ENCODE peak calls at places on chromosomes 12 and 14, in four cellular contexts. B is sigmoid colon, V is tibial nerve, H is Peyer's patch. G is an unnamed sample. For H3K4me1, the result is how much of the 10 kb centered on the place peaks cover.

GRCh38 chr12:54611715-54612116 is 23.0 kb downstream of the LACRT start:
- DNase-seq in B (no peak), V (no peak), H (no peak), G (peak)

GRCh38 chr14:99009875-99010274 is 262.1 kb downstream of the BCL11B start:
- DNase-seq in B (no peak), V (no peak), H (no peak), G (no peak)

GRCh38 chr14:97120204-97121120 is 323.3 kb downstream of the VRK1 start:
- DNase-seq in B (no peak), V (no peak), H (peak), G (no peak)

GRCh38 chr14:94907626-94908261 is 137.8 kb upstream of the GSC start:
- DNase-seq in B (peak), V (no peak), H (no peak), G (no peak)

GRCh38 chr12:117872521-117873169 is 96.1 kb downstream of the KSR2 start:
- DNase-seq in B (no peak), V (no peak), H (no peak), G (no peak)

GRCh38 chr14:22475381-22475780 is 113.6 kb downstream of the DAD1 start:
- DNase-seq in B (no peak), V (no peak), H (no peak), G (no peak)

GRCh38 chr14:49863483-49864262 is 11.1 kb upstream of the NEMF start:
- DNase-seq in B (no peak), V (no peak), H (no peak), G (no peak)

GRCh38 chr14:49946320-49947141 is 53.6 kb downstream of the ARF6 start:
- DNase-seq in B (no peak), V (no peak), H (no peak), G (no peak)

GRCh38 chr12:107480836-107481608 is 204.6 kb upstream of the PWP1 start:
- DNase-seq in B (no peak), V (no peak), H (no peak), G (no peak)

GRCh38 chr12:759628-760027 is 7.2 kb downstream of the WNK1 start:
- DNase-seq in B (no peak), V (no peak), H (no peak), G (no peak)

GRCh38 chr12:20350495-20350894 is 17.8 kb upstream of the PDE3A start:
- DNase-seq in B (no peak), V (no peak), H (no peak), G (no peak)

GRCh38 chr12:51183349-51183748 is 10.4 kb upstream of the TFCP2 start:
- DNase-seq in B (peak), V (no peak), H (no peak), G (no peak)

GRCh38 chr12:55716582-55717396 is 943 bp downstream of the BLOC1S1 start:
- DNase-seq in B (no peak), V (no peak), H (no peak), G (no peak)

GRCh38 chr12:107607464-107608392 is 77.9 kb upstream of the PWP1 start:
- DNase-seq in B (peak), V (peak), H (peak), G (peak)

GRCh38 chr14:52706286-52706685 is 714 bp upstream of the PSMC6 start:
- DNase-seq in B (no peak), V (no peak), H (no peak), G (no peak)

GRCh38 chr12:50110762-50111416 is 1.1 kb upstream of the COX14 start:
- DNase-seq in B (peak), V (peak), H (peak), G (no peak)

GRCh38 chr12:72747460-72747859 is 475.3 kb downstream of the TRHDE start:
- DNase-seq in B (no peak), V (no peak), H (no peak), G (no peak)

GRCh38 chr12:130831876-130832405 is 7.1 kb downstream of the STX2 start:
- DNase-seq in B (no peak), V (no peak), H (no peak), G (no peak)

GRCh38 chr14:76774471-76775158 is 13.3 kb downstream of the VASH1 start:
- DNase-seq in B (peak), V (no peak), H (no peak), G (peak)

GRCh38 chr14:65696801-65697200 is 284.3 kb downstream of the FUT8 start:
- DNase-seq in B (no peak), V (no peak), H (no peak), G (no peak)

GRCh38 chr12:111304642-111305071 is 64.2 kb downstream of the PHETA1 start:
- DNase-seq in B (no peak), V (no peak), H (no peak), G (no peak)

GRCh38 chr12:113214938-113215400 is 6.3 kb upstream of the TPCN1 start:
- DNase-seq in B (peak), V (peak), H (peak), G (peak)

GRCh38 chr12:79706156-79706555 is 15.4 kb upstream of the PAWR start:
- DNase-seq in B (no peak), V (no peak), H (no peak), G (no peak)

GRCh38 chr14:51367600-51367931 is 127.5 kb downstream of the TMX1 start:
- DNase-seq in B (no peak), V (no peak), H (no peak), G (no peak)

GRCh38 chr14:68278568-68279436 is 459.2 kb downstream of the RAD51B start:
- DNase-seq in B (no peak), V (no peak), H (no peak), G (no peak)

GRCh38 chr12:87667378-87667777 is 361.8 kb downstream of the C12orf50 start:
- DNase-seq in B (no peak), V (no peak), H (no peak), G (no peak)

GRCh38 chr14:77542349-77543239 is 44.0 kb upstream of the ISM2 start:
- DNase-seq in B (no peak), V (no peak), H (no peak), G (no peak)

GRCh38 chr14:69366761-69367160 is 31.3 kb downstream of the ERH start:
- DNase-seq in B (no peak), V (no peak), H (no peak), G (no peak)

GRCh38 chr12:39616251-39616650 is 3.4 kb downstream of the ABCD2 start:
- DNase-seq in B (no peak), V (no peak), H (no peak), G (no peak)

GRCh38 chr12:33438890-33439586 is 581 bp downstream of the SYT10 start:
- DNase-seq in B (no peak), V (no peak), H (no peak), G (no peak)

GRCh38 chr12:93361159-93361919 is 16.4 kb upstream of the NUDT4 start:
- DNase-seq in B (no peak), V (no peak), H (no peak), G (no peak)

GRCh38 chr14:89303452-89304435 is 113.3 kb downstream of the FOXN3 start:
- DNase-seq in B (peak), V (peak), H (peak), G (peak)

GRCh38 chr12:125193798-125194562 is 128.7 kb downstream of the AACS start:
- DNase-seq in B (no peak), V (no peak), H (no peak), G (no peak)

GRCh38 chr12:30707628-30708342 is 12.1 kb upstream of the IPO8 start:
- DNase-seq in B (no peak), V (no peak), H (no peak), G (no peak)

GRCh38 chr14:52950410-52950897 is 396 bp downstream of the FERMT2 start:
- DNase-seq in B (peak), V (no peak), H (peak), G (peak)

GRCh38 chr14:65940056-65940735 is 527.7 kb downstream of the FUT8 start:
- DNase-seq in B (no peak), V (no peak), H (no peak), G (no peak)

GRCh38 chr12:53053223-53054111 is 3.6 kb downstream of the TNS2 start:
- DNase-seq in B (peak), V (peak), H (peak), G (peak)

GRCh38 chr12:11839093-11839641 is 189.7 kb downstream of the ETV6 start:
- DNase-seq in B (no peak), V (no peak), H (peak), G (no peak)

GRCh38 chr14:100282766-100283419 is 23.4 kb downstream of the SLC25A29 start:
- DNase-seq in B (no peak), V (no peak), H (peak), G (no peak)

GRCh38 chr14:100282083-100282350 is 24.2 kb downstream of the SLC25A29 start:
- DNase-seq in B (no peak), V (no peak), H (no peak), G (no peak)

GRCh38 chr14:100279563-100279962 is 26.7 kb downstream of the SLC25A29 start:
- DNase-seq in B (no peak), V (no peak), H (peak), G (no peak)

GRCh38 chr14:100279133-100279532 is 27.1 kb downstream of the SLC25A29 start:
- DNase-seq in B (no peak), V (no peak), H (no peak), G (no peak)

GRCh38 chr14:100281286-100282082 is 24.8 kb downstream of the SLC25A29 start:
- DNase-seq in B (no peak), V (no peak), H (peak), G (no peak)
- H3K4me1 ChIP-seq in B (under half), V (half or more), H (under half), G (under half)

GRCh38 chr12:28191018-28191595 is 851 bp downstream of the CCDC91 start:
- DNase-seq in B (no peak), V (no peak), H (no peak), G (no peak)
- TF ChIP-seq POLR2A in B (no peak), V (no peak), H (no peak), G (peak)

DNA sequence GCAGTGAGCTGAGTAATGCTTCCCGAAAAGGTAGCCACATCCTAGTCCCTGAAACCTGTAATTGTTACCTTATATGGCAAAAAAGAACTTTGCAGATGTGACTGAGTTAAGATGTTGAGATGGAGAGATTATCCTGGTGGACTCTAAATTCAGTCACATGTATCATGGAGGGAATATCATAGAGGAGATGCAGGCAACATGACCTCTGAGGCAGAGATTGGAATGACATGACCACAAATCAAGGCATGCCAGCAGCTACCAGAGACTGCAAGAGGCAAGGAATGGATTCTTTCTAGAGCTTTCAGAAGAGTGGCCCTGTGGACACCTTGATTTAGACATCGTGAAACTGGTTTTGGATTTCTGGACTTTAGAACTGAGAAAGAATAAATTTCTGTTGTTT is 18.5 kb downstream of the SLC38A6 start:
- DNase-seq in B (no peak), V (no peak), H (no peak), G (no peak)
- TF ChIP-seq CTCF in B (no peak), V (no peak), H (no peak), G (no peak)

GRCh38 chr14:74574092-74574438 is 38.0 kb downstream of the LTBP2 start:
- DNase-seq in B (no peak), V (no peak), H (no peak), G (no peak)

GRCh38 chr14:74571901-74572828 is 39.9 kb downstream of the LTBP2 start:
- DNase-seq in B (no peak), V (no peak), H (no peak), G (no peak)

GRCh38 chr14:74573421-74574091 is 38.5 kb downstream of the LTBP2 start:
- DNase-seq in B (no peak), V (no peak), H (no peak), G (no peak)

GRCh38 chr14:74571441-74571841 is 40.6 kb downstream of the LTBP2 start:
- DNase-seq in B (no peak), V (no peak), H (no peak), G (no peak)

DNA sequence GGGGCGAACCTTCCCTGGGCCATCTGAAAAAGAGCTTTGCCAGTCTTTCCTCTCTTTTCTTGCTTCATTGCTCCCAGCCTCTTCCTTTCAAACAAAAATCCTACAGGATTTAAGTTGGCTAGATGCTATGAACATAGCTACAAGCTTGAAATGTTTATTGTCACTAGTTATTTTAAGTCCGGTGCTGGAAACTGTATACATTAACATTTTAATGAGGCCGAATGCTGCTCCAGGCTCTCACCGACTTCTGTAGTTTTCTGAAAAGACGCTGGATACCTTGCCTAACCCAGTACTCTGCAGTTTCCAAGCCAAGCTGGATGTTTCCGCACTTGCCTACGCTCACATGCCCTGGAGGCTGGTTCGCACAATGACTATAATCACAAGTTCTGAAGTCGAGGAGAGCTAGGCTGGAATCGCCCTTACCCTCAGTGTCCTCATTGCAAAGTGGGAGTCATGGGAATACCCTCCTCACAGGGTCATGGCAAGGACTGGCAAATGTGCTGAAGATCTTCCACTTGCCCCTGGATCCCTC is 39.1 kb downstream of the LTBP2 start:
- DNase-seq in B (no peak), V (no peak), H (no peak), G (no peak)
- H3K4me1 ChIP-seq in B (under half), V (half or more), H (under half), G (under half)

GRCh38 chr14:64500088-64500487 is 3.5 kb downstream of the ZBTB25 start:
- DNase-seq in B (no peak), V (no peak), H (no peak), G (no peak)

GRCh38 chr14:64503184-64503433 is 529 bp downstream of the ZBTB25 start:
- DNase-seq in B (peak), V (no peak), H (no peak), G (no peak)

GRCh38 chr14:64502476-64503183 is 1.0 kb downstream of the ZBTB25 start:
- DNase-seq in B (peak), V (no peak), H (peak), G (no peak)

GRCh38 chr14:64503434-64504309 is at the start of gene ZBTB25:
- DNase-seq in B (peak), V (peak), H (peak), G (peak)

GRCh38 chr14:64501326-64502171 is 2.1 kb downstream of the ZBTB25 start:
- DNase-seq in B (peak), V (peak), H (peak), G (peak)
- TF ChIP-seq POLR2A in B (peak), V (no peak), H (peak), G (peak)

GRCh38 chr14:105492966-105493871 is 2.2 kb downstream of the TEDC1 start:
- DNase-seq in B (peak), V (peak), H (no peak), G (no peak)
- TF ChIP-seq CTCF in B (no peak), V (no peak), H (no peak), G (no peak)